ENCODE peak calls at places on chromosomes 4 and X, in eight cellular contexts. L is ovary; A is left lung; N is iPS DF 6.9; H is CD4-positive, alpha-beta memory T cell; C is SJSA1; S is GM23338; V is body of pancreas. P is an unnamed sample. For H3K27me3 and H3K36me3, the result is how much of the 10 kb centered on the place peaks cover.

GRCh38 chr4:86759298-86759697 is 89.9 kb downstream of the SLC10A6 start:
- DNase-seq in S (no peak), L (no peak), A (no peak), V (no peak), N (no peak), C (no peak), H (no peak), P (no peak)

GRCh38 chrX:154735695-154736393 is 15.0 kb downstream of the GAB3 start:
- DNase-seq in N (no peak), A (peak), V (peak), C (peak), S (no peak), L (peak), H (no peak), P (peak)

GRCh38 chrX:48978226-48978625 is 6.6 kb upstream of the KCND1 start:
- DNase-seq in A (no peak), S (no peak), L (no peak), V (no peak), N (no peak), C (no peak), H (no peak), P (no peak)

GRCh38 chr4:106021737-106022410 is 126.6 kb downstream of the NPNT start:
- DNase-seq in L (no peak), N (no peak), V (no peak), S (no peak), C (no peak), A (no peak), H (no peak), P (no peak)

GRCh38 chr4:72286185-72286584 is 254.4 kb downstream of the NPFFR2 start:
- DNase-seq in H (no peak), C (no peak), A (no peak), N (no peak), V (no peak), S (peak), L (no peak), P (no peak)

GRCh38 chr4:5037553-5038551 is 13.4 kb upstream of the STK32B start:
- DNase-seq in V (no peak), L (no peak), H (no peak), A (no peak), C (peak), N (no peak), S (no peak), P (no peak)

GRCh38 chr4:51843309-51844156 is 580 bp downstream of the DCUN1D4 start:
- DNase-seq in L (peak), H (peak), V (peak), S (peak), C (no peak), N (no peak), A (peak), P (peak)

GRCh38 chr4:76108467-76109181 is 34.1 kb downstream of the ART3 start:
- DNase-seq in A (no peak), N (no peak), C (no peak), S (peak), L (no peak), V (no peak), H (no peak), P (no peak)

GRCh38 chr4:6338175-6338950 is 68.7 kb downstream of the WFS1 start:
- DNase-seq in H (no peak), S (no peak), A (no peak), L (no peak), N (no peak), C (no peak), V (no peak), P (peak)

GRCh38 chr4:16627999-16628398 is 270.4 kb downstream of the LDB2 start:
- DNase-seq in C (peak), V (no peak), L (no peak), N (no peak), H (no peak), A (no peak), S (no peak), P (no peak)

GRCh38 chr4:123559955-123560669 is 163.5 kb downstream of the SPRY1 start:
- DNase-seq in L (no peak), A (no peak), H (no peak), N (no peak), V (no peak), C (no peak), S (peak), P (no peak)

GRCh38 chrX:150664290-150664689 is 28.9 kb upstream of the MTMR1 start:
- DNase-seq in L (peak), S (no peak), H (no peak), C (no peak), V (peak), N (no peak), A (peak), P (no peak)

GRCh38 chr4:113435893-113436292 is 325.6 kb downstream of the CAMK2D start:
- DNase-seq in C (peak), L (peak), S (peak), A (no peak), V (no peak), N (no peak), H (peak), P (no peak)

GRCh38 chr4:122827899-122828601 is 1.4 kb downstream of the FGF2 start:
- DNase-seq in V (peak), N (peak), H (peak), S (peak), C (peak), L (peak), A (no peak), P (no peak)

GRCh38 chrX:50609796-50610195 is 139.2 kb upstream of the DGKK start:
- DNase-seq in S (no peak), C (no peak), H (no peak), V (no peak), L (no peak), N (no peak), A (no peak), P (no peak)

GRCh38 chr4:176566769-176567168 is 226.0 kb downstream of the VEGFC start:
- DNase-seq in C (no peak), H (no peak), S (no peak), N (no peak), V (no peak), A (no peak), L (no peak), P (no peak)
- H3K27me3 ChIP-seq in C (under half), H (under half), S (under half), N (under half), V (under half), A (under half), L (under half), P (under half)

DNA sequence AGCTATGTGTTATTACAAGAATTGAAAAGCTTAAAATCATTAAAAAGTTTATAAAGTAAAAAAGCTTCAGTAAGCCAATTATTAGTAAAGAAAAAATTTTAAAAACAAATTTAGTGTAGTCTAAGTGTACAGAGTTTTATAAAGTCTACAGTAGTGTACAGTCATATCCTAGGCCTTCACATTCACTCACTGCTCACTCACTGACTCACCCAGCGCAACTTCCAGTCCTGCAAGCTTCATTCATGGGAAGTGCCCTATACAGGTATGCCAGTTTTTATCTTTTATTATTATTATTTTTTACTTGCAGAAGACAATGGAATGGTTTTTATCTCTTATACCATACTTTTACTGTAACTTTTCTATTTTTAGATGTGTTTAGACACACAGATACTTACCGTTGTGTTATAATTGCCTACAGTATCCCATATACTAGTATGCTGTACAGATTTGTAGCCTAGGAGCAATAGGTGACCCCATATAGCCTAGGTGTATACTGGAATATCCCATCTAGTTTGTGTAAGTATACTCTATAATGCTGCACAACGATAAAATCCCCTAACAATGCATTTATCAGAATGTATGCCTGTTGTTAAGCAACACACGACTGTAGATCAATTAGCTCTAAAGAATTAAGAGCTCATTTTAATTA is 230.7 kb downstream of the DCLK2 start:
- DNase-seq in S (no peak), H (no peak), V (no peak), L (no peak), N (no peak), A (no peak), C (peak), P (no peak)
- H3K27ac ChIP-seq in S (no peak), H (no peak), V (no peak), L (no peak), N (no peak), A (no peak), C (peak), P (no peak)

GRCh38 chrX:137305404-137305803 is 260.5 kb upstream of the ZIC3 start:
- DNase-seq in N (no peak), S (no peak), C (no peak), L (no peak), A (no peak), V (no peak), H (no peak), P (no peak)
- H3K36me3 ChIP-seq in N (under half), S (under half), C (under half), L (under half), A (under half), V (under half), H (under half), P (under half)

GRCh38 chrX:130211415-130212186 is 39.8 kb downstream of the RAB33A start:
- DNase-seq in C (no peak), N (no peak), H (no peak), A (no peak), L (no peak), V (no peak), S (no peak), P (no peak)
- H3K27me3 ChIP-seq in C (under half), N (under half), H (under half), A (under half), L (under half), V (under half), S (under half), P (under half)

GRCh38 chr4:2290488-2290887 is 28.6 kb upstream of the MXD4 start:
- DNase-seq in S (no peak), V (no peak), N (no peak), L (peak), C (no peak), A (no peak), H (no peak), P (peak)
- H3K27ac ChIP-seq in S (no peak), V (no peak), N (no peak), L (no peak), C (no peak), A (no peak), H (peak), P (no peak)

GRCh38 chr4:38055566-38055965 is 95.4 kb downstream of the PTTG2 start:
- DNase-seq in C (no peak), S (peak), H (no peak), N (no peak), L (no peak), V (no peak), A (no peak), P (no peak)

GRCh38 chr4:38058186-38058585 is 98.0 kb downstream of the PTTG2 start:
- DNase-seq in H (no peak), C (no peak), N (no peak), S (no peak), A (no peak), V (no peak), L (no peak), P (no peak)

GRCh38 chr4:38060829-38061431 is 100.7 kb downstream of the PTTG2 start:
- DNase-seq in L (no peak), V (no peak), N (no peak), H (no peak), C (no peak), S (no peak), A (no peak), P (no peak)

GRCh38 chr4:38050560-38051350 is 90.6 kb downstream of the PTTG2 start:
- DNase-seq in S (no peak), V (no peak), L (no peak), H (no peak), C (no peak), N (no peak), A (no peak), P (no peak)

GRCh38 chr4:38056024-38056685 is 96.0 kb downstream of the PTTG2 start:
- DNase-seq in H (no peak), A (no peak), C (no peak), V (no peak), S (no peak), N (no peak), L (no peak), P (no peak)
- H3K36me3 ChIP-seq in H (under half), A (under half), C (under half), V (under half), S (under half), N (under half), L (under half), P (under half)

GRCh38 chrX:11632732-11633131 is 33.0 kb downstream of the ARHGAP6 start:
- DNase-seq in S (no peak), L (no peak), C (no peak), N (no peak), H (no peak), A (no peak), V (no peak), P (no peak)
- H3K27me3 ChIP-seq in S (under half), L (under half), C (under half), N (under half), H (under half), A (under half), V (under half), P (under half)

DNA sequence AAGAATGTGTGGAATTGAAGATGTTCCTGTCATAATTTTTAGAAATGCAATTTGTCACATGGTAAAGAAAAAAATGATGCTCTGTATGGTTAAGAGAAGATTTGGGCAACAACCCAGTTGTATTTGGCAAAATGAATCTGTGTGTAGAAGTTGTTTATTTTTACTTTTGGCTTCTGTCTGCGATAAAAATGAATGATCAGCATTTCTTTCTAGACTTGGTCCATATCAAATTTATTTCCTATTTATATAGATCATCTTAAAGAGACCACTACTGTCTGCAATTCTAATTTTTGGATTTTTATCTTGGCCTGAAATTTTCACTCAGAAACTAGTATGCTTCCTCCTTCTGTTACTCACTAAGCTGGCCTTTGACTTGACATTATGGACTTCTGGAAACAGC is 396.9 kb downstream of the FAM47A start:
- DNase-seq in V (no peak), A (no peak), C (no peak), H (no peak), N (no peak), L (no peak), S (no peak), P (no peak)
- H3K27ac ChIP-seq in V (no peak), A (no peak), C (no peak), H (no peak), N (no peak), L (no peak), S (no peak), P (no peak)